ENCODE peak calls at places on chromosomes 1 and 21, in eight cellular contexts. R is H9, M is HFFc6, P is fibroblast of lung, J is left ventricle myocardium inferior, I is mucosa of descending colon, A is GM13977, Z is astrocyte. E is an unnamed sample.

GRCh38 chr1:168454211-168454815 is 89.5 kb downstream of the XCL2 start:
- DNase-seq in R (no peak), M (peak), P (no peak), J (no peak), I (no peak), A (no peak), Z (peak), E (no peak)

GRCh38 chr1:177706977-177707376 is 262.9 kb downstream of the SEC16B start:
- DNase-seq in R (no peak), M (no peak), P (no peak), J (no peak), I (no peak), A (no peak), Z (no peak), E (no peak)

GRCh38 chr1:93722081-93723031 is 40.7 kb upstream of the BCAR3 start:
- DNase-seq in R (no peak), M (no peak), P (no peak), J (peak), I (no peak), A (no peak), Z (no peak), E (no peak)

GRCh38 chr1:201176931-201177330 is 13.7 kb upstream of the IGFN1 start:
- DNase-seq in R (no peak), M (peak), P (no peak), J (no peak), I (no peak), A (no peak), Z (no peak), E (no peak)

GRCh38 chr1:159879977-159880376 is 17.5 kb upstream of the VSIG8 start:
- DNase-seq in R (no peak), M (peak), P (peak), J (no peak), I (no peak), A (no peak), Z (peak), E (no peak)

GRCh38 chr1:189500777-189501176 is 976.9 kb downstream of the BRINP3 start:
- DNase-seq in R (no peak), M (no peak), P (peak), J (no peak), I (no peak), A (no peak), Z (peak), E (no peak)

GRCh38 chr1:42358791-42359190 is 21.8 kb upstream of the RIMKLA start:
- DNase-seq in R (no peak), M (no peak), P (no peak), J (no peak), I (no peak), A (peak), Z (no peak), E (no peak)

GRCh38 chr1:248696261-248696660 is 6.3 kb downstream of the OR14I1 start:
- DNase-seq in R (no peak), M (no peak), P (no peak), J (no peak), I (no peak), A (no peak), Z (no peak), E (no peak)

GRCh38 chr1:66265796-66266195 is 268.2 kb upstream of the SGIP1 start:
- DNase-seq in R (no peak), M (no peak), P (no peak), J (no peak), I (no peak), A (no peak), Z (no peak), E (no peak)

GRCh38 chr1:8090241-8090702 is 64.2 kb upstream of the ERRFI1 start:
- DNase-seq in R (no peak), M (peak), P (peak), J (no peak), I (no peak), A (no peak), Z (peak), E (no peak)

GRCh38 chr1:112674986-112675727 is 698 bp downstream of the MOV10 start:
- DNase-seq in R (peak), M (no peak), P (peak), J (peak), I (peak), A (peak), Z (peak), E (peak)
- TF ChIP-seq CTCF in R (no peak), M (peak), P (peak), J (peak), I (no peak), A (peak), Z (no peak), E (peak)

GRCh38 chr1:3333903-3334302 is 120.6 kb upstream of the ARHGEF16 start:
- DNase-seq in R (no peak), M (no peak), P (no peak), J (no peak), I (no peak), A (no peak), Z (no peak), E (no peak)
- TF ChIP-seq CTCF in R (no peak), M (no peak), P (no peak), J (no peak), I (no peak), A (no peak), Z (no peak), E (no peak)

DNA sequence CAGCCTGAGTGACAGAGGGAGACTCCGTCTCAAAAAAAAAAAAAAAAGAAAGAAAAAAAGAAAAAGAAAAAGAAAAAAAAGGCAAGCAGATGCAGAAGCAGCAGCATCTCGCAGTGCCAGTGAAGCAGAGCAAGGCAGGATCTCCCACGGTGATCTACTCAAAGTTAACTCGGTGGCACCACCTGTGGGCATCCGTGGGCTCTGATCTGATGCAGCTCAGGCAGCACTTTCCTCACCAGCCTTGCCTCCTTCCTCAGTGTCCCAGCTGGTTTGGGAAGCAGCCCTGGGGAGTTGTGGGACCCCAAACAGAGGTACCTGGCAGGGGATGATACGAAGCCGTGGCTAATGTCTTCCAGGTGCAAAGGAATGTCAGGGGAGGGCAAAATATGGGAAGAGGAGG is 104.3 kb upstream of the KRTAP19-8 start:
- DNase-seq in R (no peak), M (no peak), P (no peak), J (no peak), I (no peak), A (no peak), Z (no peak), E (no peak)
- TF ChIP-seq CTCF in R (peak), M (no peak), P (no peak), J (no peak), I (no peak), A (peak), Z (no peak), E (no peak)

GRCh38 chr21:44337941-44338895 is 972 bp downstream of the CFAP410 start:
- DNase-seq in R (peak), M (peak), P (peak), J (peak), I (peak), A (peak), Z (peak), E (peak)
- TF ChIP-seq CTCF in R (peak), M (peak), P (peak), J (peak), I (peak), A (peak), Z (no peak), E (peak)

DNA sequence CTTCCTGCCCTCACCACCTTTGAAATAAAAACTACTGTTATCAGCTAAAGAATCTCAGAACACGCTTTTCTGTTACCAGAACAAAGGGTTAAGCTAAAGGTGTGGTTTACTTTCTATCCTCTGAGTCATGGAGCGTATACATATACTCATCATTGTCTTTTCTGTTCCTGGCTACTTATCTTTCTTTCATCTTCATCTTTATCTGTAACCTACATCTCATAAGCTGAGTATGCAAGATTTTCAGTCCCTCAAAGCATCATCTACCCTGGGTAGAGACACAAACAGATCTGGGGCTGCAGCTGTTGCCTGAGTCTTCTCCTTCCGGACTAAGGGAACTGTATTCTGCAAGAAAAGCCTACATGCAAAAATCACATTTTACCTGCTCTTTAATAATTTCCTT is 75.6 kb downstream of the LMO4 start:
- DNase-seq in R (no peak), M (no peak), P (no peak), J (no peak), I (no peak), A (no peak), Z (no peak), E (no peak)
- TF ChIP-seq CTCF in R (no peak), M (no peak), P (no peak), J (no peak), I (no peak), A (no peak), Z (no peak), E (no peak)

DNA sequence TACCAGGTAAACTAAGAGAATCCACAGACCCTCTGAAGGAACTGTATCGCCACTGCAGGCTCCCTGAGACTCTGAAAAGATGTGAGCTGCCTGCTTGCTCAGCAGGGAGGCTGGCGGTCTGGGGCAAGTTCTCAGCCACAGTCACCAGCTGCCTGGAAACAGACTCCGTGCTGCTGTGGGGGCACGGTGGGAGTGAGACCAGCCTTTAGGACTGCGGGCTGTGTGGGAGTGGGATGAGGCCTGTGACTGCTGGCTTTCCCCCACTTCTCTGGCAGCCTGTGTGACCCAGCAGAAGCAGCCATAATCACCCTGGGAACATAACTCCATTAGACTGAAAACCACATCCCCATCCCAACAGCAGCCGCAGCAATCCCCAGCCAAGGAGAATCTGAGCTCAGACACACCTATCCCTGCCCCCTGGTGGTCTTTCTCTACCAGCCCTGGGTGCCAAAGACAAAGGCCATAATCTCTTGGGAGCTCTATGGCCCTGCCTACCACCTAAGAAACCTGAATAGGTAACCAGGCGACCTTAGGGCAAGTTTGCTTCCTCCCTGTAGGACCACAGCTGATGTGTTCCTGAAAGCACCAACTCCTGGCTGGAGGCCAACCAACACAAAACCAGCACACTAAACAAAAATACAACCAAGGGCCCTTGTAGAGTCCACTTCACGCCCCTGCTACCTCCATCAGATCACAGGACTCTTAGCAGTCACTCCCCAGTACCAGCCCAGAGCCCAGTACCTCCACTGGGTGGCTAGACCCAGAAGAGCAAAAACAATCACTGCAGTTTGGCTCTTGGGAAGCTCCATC is 151.5 kb downstream of the SMYD3 start:
- DNase-seq in R (peak), M (no peak), P (no peak), J (no peak), I (no peak), A (no peak), Z (peak), E (no peak)
- TF ChIP-seq CTCF in R (peak), M (no peak), P (no peak), J (no peak), I (no peak), A (no peak), Z (no peak), E (peak)

DNA sequence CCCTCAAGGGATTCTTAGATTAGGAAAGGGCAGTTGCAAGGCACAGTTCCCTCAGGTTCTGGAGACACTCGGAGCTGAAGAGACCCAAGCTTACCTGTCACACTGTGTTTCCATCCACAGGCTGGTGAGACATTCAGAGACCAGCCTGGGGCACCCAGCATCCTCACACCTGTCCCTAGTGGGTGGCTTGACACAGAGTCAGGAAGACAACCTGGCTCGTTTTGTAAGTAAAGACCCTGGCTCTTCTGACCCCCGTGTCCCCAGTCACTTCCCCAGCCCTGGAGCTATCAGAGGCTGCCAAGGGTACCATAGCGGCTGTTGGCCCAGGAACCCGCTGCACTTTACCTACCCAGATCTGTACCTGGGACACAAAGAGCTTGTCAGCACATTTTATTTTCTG is 409.8 kb downstream of the MATN1 start:
- DNase-seq in R (no peak), M (no peak), P (no peak), J (no peak), I (no peak), A (no peak), Z (no peak), E (no peak)
- TF ChIP-seq CTCF in R (no peak), M (no peak), P (no peak), J (no peak), I (no peak), A (no peak), Z (no peak), E (no peak)

GRCh38 chr1:153919879-153920852 is 2.6 kb downstream of the GATAD2B start:
- DNase-seq in R (no peak), M (peak), P (peak), J (no peak), I (no peak), A (no peak), Z (no peak), E (no peak)
- TF ChIP-seq CTCF in R (peak), M (peak), P (peak), J (no peak), I (no peak), A (peak), Z (no peak), E (peak)

GRCh38 chr1:71548398-71548797 is 467.6 kb upstream of the ZRANB2 start:
- DNase-seq in R (no peak), M (no peak), P (no peak), J (no peak), I (no peak), A (no peak), Z (no peak), E (no peak)
- TF ChIP-seq CTCF in R (no peak), M (no peak), P (no peak), J (no peak), I (no peak), A (no peak), Z (no peak), E (no peak)

DNA sequence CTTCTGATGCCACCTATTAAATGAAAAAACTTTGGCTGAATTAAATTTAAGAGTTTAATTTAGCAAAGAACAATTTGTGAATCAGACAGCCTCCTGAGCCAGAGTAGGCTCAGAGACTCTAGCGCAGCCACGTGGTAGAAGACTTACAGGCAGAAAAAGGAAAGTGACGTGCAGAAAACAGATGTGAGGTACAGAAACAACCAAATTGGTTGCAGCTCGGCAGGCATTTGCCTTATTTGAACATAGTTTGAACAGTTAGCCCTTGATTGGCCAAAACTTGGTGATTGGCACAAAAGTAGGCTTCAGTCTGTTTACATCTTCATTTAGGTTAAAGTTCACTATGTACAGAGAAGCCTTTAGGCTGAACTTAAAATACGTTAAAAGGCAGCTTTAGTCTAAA is 22.9 kb downstream of the TCP10L start:
- DNase-seq in R (peak), M (peak), P (peak), J (no peak), I (no peak), A (no peak), Z (peak), E (no peak)
- TF ChIP-seq CTCF in R (peak), M (peak), P (peak), J (peak), I (no peak), A (no peak), Z (peak), E (peak)

E was measured in progenitor cell of endocrine pancreas.